ENCODE peak calls at places on chromosomes 1 and 21, in seven cellular contexts. One of them, this sample, is unnamed.

GRCh38 chr21:42997053-42997452 is 22.7 kb downstream of the PKNOX1 start:
- DNase-seq in stimulated activated CD4-positive, alpha-beta T cell treated with anti-CD3 and anti-CD28 coated beads, Interleukin-4, amount 100 ng/mL, for 1 hour: no peak
- DNase-seq in endothelial cell: no peak
- DNase-seq in DMS153: no peak
- DNase-seq in activated CD4-positive, alpha-beta T cell treated with anti-CD3 and anti-CD28 coated beads for 48 hours: no peak
- DNase-seq in adrenal gland: peak; percentile 85
- DNase-seq in T-cell: no peak
- DNase-seq in this sample: peak; percentile 58

GRCh38 chr1:53285969-53286760 is 41.7 kb downstream of the LRP8 start:
- DNase-seq in stimulated activated CD4-positive, alpha-beta T cell treated with anti-CD3 and anti-CD28 coated beads, Interleukin-4, amount 100 ng/mL, for 1 hour: no peak
- DNase-seq in adrenal gland: no peak
- DNase-seq in activated CD4-positive, alpha-beta T cell treated with anti-CD3 and anti-CD28 coated beads for 48 hours: no peak
- DNase-seq in T-cell: no peak
- DNase-seq in endothelial cell: no peak
- DNase-seq in DMS153: no peak
- DNase-seq in this sample: no peak

GRCh38 chr21:22795644-22796043 is 1797.4 kb downstream of the NCAM2 start:
- DNase-seq in activated CD4-positive, alpha-beta T cell treated with anti-CD3 and anti-CD28 coated beads for 48 hours: no peak
- DNase-seq in T-cell: no peak
- DNase-seq in endothelial cell: no peak
- DNase-seq in DMS153: no peak
- DNase-seq in adrenal gland: no peak
- DNase-seq in stimulated activated CD4-positive, alpha-beta T cell treated with anti-CD3 and anti-CD28 coated beads, Interleukin-4, amount 100 ng/mL, for 1 hour: no peak
- DNase-seq in this sample: no peak

GRCh38 chr1:206676499-206676898 is 8.2 kb upstream of the MAPKAPK2 start:
- DNase-seq in activated CD4-positive, alpha-beta T cell treated with anti-CD3 and anti-CD28 coated beads for 48 hours: no peak
- DNase-seq in adrenal gland: no peak
- DNase-seq in DMS153: no peak
- DNase-seq in stimulated activated CD4-positive, alpha-beta T cell treated with anti-CD3 and anti-CD28 coated beads, Interleukin-4, amount 100 ng/mL, for 1 hour: no peak
- DNase-seq in T-cell: no peak
- DNase-seq in endothelial cell: no peak
- DNase-seq in this sample: no peak

GRCh38 chr21:32900814-32901213 is 124.9 kb upstream of the OLIG2 start:
- DNase-seq in T-cell: no peak
- DNase-seq in DMS153: no peak
- DNase-seq in adrenal gland: no peak
- DNase-seq in endothelial cell: no peak
- DNase-seq in activated CD4-positive, alpha-beta T cell treated with anti-CD3 and anti-CD28 coated beads for 48 hours: no peak
- DNase-seq in stimulated activated CD4-positive, alpha-beta T cell treated with anti-CD3 and anti-CD28 coated beads, Interleukin-4, amount 100 ng/mL, for 1 hour: no peak
- DNase-seq in this sample: no peak

GRCh38 chr1:31568895-31569655 is 7.2 kb upstream of the TINAGL1 start:
- DNase-seq in activated CD4-positive, alpha-beta T cell treated with anti-CD3 and anti-CD28 coated beads for 48 hours: no peak
- DNase-seq in T-cell: no peak
- DNase-seq in DMS153: no peak
- DNase-seq in adrenal gland: peak; percentile 93
- DNase-seq in stimulated activated CD4-positive, alpha-beta T cell treated with anti-CD3 and anti-CD28 coated beads, Interleukin-4, amount 100 ng/mL, for 1 hour: no peak
- DNase-seq in endothelial cell: no peak
- DNase-seq in this sample: no peak

GRCh38 chr1:5448486-5448885 is 543.7 kb downstream of the NPHP4 start:
- DNase-seq in activated CD4-positive, alpha-beta T cell treated with anti-CD3 and anti-CD28 coated beads for 48 hours: peak; percentile 22
- DNase-seq in T-cell: no peak
- DNase-seq in endothelial cell: peak; percentile 56
- DNase-seq in adrenal gland: no peak
- DNase-seq in DMS153: no peak
- DNase-seq in stimulated activated CD4-positive, alpha-beta T cell treated with anti-CD3 and anti-CD28 coated beads, Interleukin-4, amount 100 ng/mL, for 1 hour: no peak
- DNase-seq in this sample: no peak

GRCh38 chr1:240344918-240345317 is 253.2 kb downstream of the FMN2 start:
- DNase-seq in T-cell: no peak
- DNase-seq in adrenal gland: no peak
- DNase-seq in endothelial cell: no peak
- DNase-seq in DMS153: no peak
- DNase-seq in activated CD4-positive, alpha-beta T cell treated with anti-CD3 and anti-CD28 coated beads for 48 hours: no peak
- DNase-seq in stimulated activated CD4-positive, alpha-beta T cell treated with anti-CD3 and anti-CD28 coated beads, Interleukin-4, amount 100 ng/mL, for 1 hour: no peak
- DNase-seq in this sample: no peak

GRCh38 chr1:94094466-94095111 is 26.4 kb downstream of the ABCA4 start:
- DNase-seq in DMS153: no peak
- DNase-seq in activated CD4-positive, alpha-beta T cell treated with anti-CD3 and anti-CD28 coated beads for 48 hours: no peak
- DNase-seq in T-cell: no peak
- DNase-seq in stimulated activated CD4-positive, alpha-beta T cell treated with anti-CD3 and anti-CD28 coated beads, Interleukin-4, amount 100 ng/mL, for 1 hour: no peak
- DNase-seq in adrenal gland: peak; percentile 73
- DNase-seq in endothelial cell: no peak
- DNase-seq in this sample: no peak

GRCh38 chr1:56189946-56190920 is 389.1 kb downstream of the PLPP3 start:
- DNase-seq in endothelial cell: peak; percentile 15
- DNase-seq in T-cell: no peak
- DNase-seq in stimulated activated CD4-positive, alpha-beta T cell treated with anti-CD3 and anti-CD28 coated beads, Interleukin-4, amount 100 ng/mL, for 1 hour: no peak
- DNase-seq in activated CD4-positive, alpha-beta T cell treated with anti-CD3 and anti-CD28 coated beads for 48 hours: no peak
- DNase-seq in adrenal gland: no peak
- DNase-seq in DMS153: no peak
- DNase-seq in this sample: no peak

GRCh38 chr1:243568793-243569192 is 281.2 kb downstream of the AKT3 start:
- DNase-seq in activated CD4-positive, alpha-beta T cell treated with anti-CD3 and anti-CD28 coated beads for 48 hours: no peak
- DNase-seq in adrenal gland: no peak
- DNase-seq in endothelial cell: no peak
- DNase-seq in stimulated activated CD4-positive, alpha-beta T cell treated with anti-CD3 and anti-CD28 coated beads, Interleukin-4, amount 100 ng/mL, for 1 hour: no peak
- DNase-seq in DMS153: no peak
- DNase-seq in T-cell: no peak
- DNase-seq in this sample: no peak

GRCh38 chr1:23577056-23577985 is 18.0 kb upstream of the ID3 start:
- DNase-seq in DMS153: no peak
- DNase-seq in stimulated activated CD4-positive, alpha-beta T cell treated with anti-CD3 and anti-CD28 coated beads, Interleukin-4, amount 100 ng/mL, for 1 hour: no peak
- DNase-seq in activated CD4-positive, alpha-beta T cell treated with anti-CD3 and anti-CD28 coated beads for 48 hours: peak; percentile 66
- DNase-seq in adrenal gland: peak; percentile 44
- DNase-seq in endothelial cell: no peak
- DNase-seq in T-cell: no peak
- DNase-seq in this sample: peak; percentile 33

GRCh38 chr1:52469108-52469507 is 64.7 kb downstream of the PRPF38A start:
- DNase-seq in T-cell: no peak
- DNase-seq in endothelial cell: no peak
- DNase-seq in adrenal gland: no peak
- DNase-seq in DMS153: no peak
- DNase-seq in activated CD4-positive, alpha-beta T cell treated with anti-CD3 and anti-CD28 coated beads for 48 hours: no peak
- DNase-seq in stimulated activated CD4-positive, alpha-beta T cell treated with anti-CD3 and anti-CD28 coated beads, Interleukin-4, amount 100 ng/mL, for 1 hour: no peak
- DNase-seq in this sample: no peak

GRCh38 chr1:33119532-33120217 is 38.7 kb downstream of the AZIN2 start:
- DNase-seq in adrenal gland: no peak
- DNase-seq in DMS153: no peak
- DNase-seq in stimulated activated CD4-positive, alpha-beta T cell treated with anti-CD3 and anti-CD28 coated beads, Interleukin-4, amount 100 ng/mL, for 1 hour: no peak
- DNase-seq in T-cell: no peak
- DNase-seq in endothelial cell: no peak
- DNase-seq in activated CD4-positive, alpha-beta T cell treated with anti-CD3 and anti-CD28 coated beads for 48 hours: no peak
- DNase-seq in this sample: no peak

This sample was measured in RWPE1.